ENCODE peak calls at places on chromosomes 6 and 20, in five cellular contexts. W is A673, L is small intestine, A is IMR-90, T is T-cell. Y is an unnamed sample.

GRCh38 chr6:129206761-129207330 is 323.9 kb downstream of the LAMA2 start:
- DNase-seq in L (no peak), W (peak), A (no peak), T (no peak), Y (no peak)

GRCh38 chr20:49676581-49677291 is 36.9 kb downstream of the B4GALT5 start:
- DNase-seq in A (peak), L (peak), W (no peak), T (peak), Y (peak)

GRCh38 chr6:154502564-154502963 is 7.9 kb downstream of the CNKSR3 start:
- DNase-seq in W (no peak), A (no peak), L (no peak), T (no peak), Y (no peak)

GRCh38 chr6:75460636-75461035 is 33.0 kb downstream of the FILIP1 start:
- DNase-seq in T (no peak), A (peak), L (no peak), W (no peak), Y (peak)

GRCh38 chr6:117847912-117848311 is 59.2 kb upstream of the SLC35F1 start:
- DNase-seq in A (no peak), L (no peak), T (no peak), W (no peak), Y (no peak)

GRCh38 chr20:17460119-17460518 is 71.1 kb downstream of the BFSP1 start:
- DNase-seq in W (no peak), A (no peak), T (no peak), L (no peak), Y (no peak)

GRCh38 chr6:101668496-101668895 is 275.0 kb downstream of the GRIK2 start:
- DNase-seq in A (no peak), L (no peak), W (no peak), T (no peak), Y (no peak)

GRCh38 chr6:166078294-166078693 is 89.4 kb downstream of the TBXT start:
- DNase-seq in W (peak), L (no peak), A (peak), T (no peak), Y (peak)

GRCh38 chr6:44006123-44006871 is 121.0 kb downstream of the MRPL14 start:
- DNase-seq in A (peak), T (no peak), W (no peak), L (no peak), Y (peak)

GRCh38 chr6:149935668-149936067 is 6.1 kb upstream of the ULBP2 start:
- DNase-seq in A (no peak), W (no peak), L (no peak), T (no peak), Y (no peak)

GRCh38 chr6:129356129-129356528 is 353.8 kb downstream of the ARHGAP18 start:
- DNase-seq in A (no peak), T (no peak), W (no peak), L (no peak), Y (no peak)

GRCh38 chr6:27096834-27097511 is 150.5 kb upstream of the PRSS16 start:
- DNase-seq in T (no peak), L (peak), A (peak), W (peak), Y (peak)

GRCh38 chr6:110041149-110041548 is 63.0 kb downstream of the GPR6 start:
- DNase-seq in T (no peak), A (no peak), L (no peak), W (no peak), Y (no peak)

GRCh38 chr20:22303523-22303922 is 280.8 kb downstream of the FOXA2 start:
- DNase-seq in W (peak), A (no peak), T (no peak), L (no peak), Y (no peak)